ENCODE peak calls at places on chromosomes 16 and 17, in four cellular contexts. D, X, J and U are unnamed samples.

GRCh38 chr17:82407255-82407654 is 10.9 kb upstream of the HEXD start:
- DNase-seq in J (no peak), X (no peak), D (no peak), U (no peak)

GRCh38 chr16:11386791-11387546 is 41.7 kb downstream of the RMI2 start:
- DNase-seq in J (no peak), X (peak; percentile 74), D (no peak), U (peak; percentile 74)

GRCh38 chr16:46555981-46556380 is 65.2 kb downstream of the SHCBP1 start:
- DNase-seq in J (no peak), X (peak; percentile 12), D (no peak), U (no peak)

GRCh38 chr17:29140631-29141483 is 39.3 kb downstream of the MYO18A start:
- DNase-seq in D (no peak), J (no peak), X (no peak), U (no peak)

GRCh38 chr16:2973081-2973480 is 3.9 kb downstream of the PAQR4 start:
- DNase-seq in X (no peak), D (no peak), J (no peak), U (no peak)

GRCh38 chr16:74322301-74322710 is 25.7 kb downstream of the PSMD7 start:
- DNase-seq in D (no peak), X (no peak), J (no peak), U (no peak)

GRCh38 chr17:12114686-12115418 is 94.2 kb downstream of the MAP2K4 start:
- DNase-seq in X (no peak), D (no peak), J (no peak), U (no peak)

GRCh38 chr17:6498356-6498755 is 54.1 kb downstream of the PIMREG start:
- DNase-seq in D (no peak), J (no peak), X (no peak), U (no peak)

GRCh38 chr17:68646626-68647526 is 45.7 kb upstream of the FAM20A start:
- DNase-seq in J (no peak), D (peak; percentile 57), X (no peak), U (no peak)

GRCh38 chr17:67312265-67312664 is 54.1 kb downstream of the PSMD12 start:
- DNase-seq in J (no peak), X (no peak), D (no peak), U (no peak)

GRCh38 chr17:78884148-78884870 is 18.7 kb downstream of the CEP295NL start:
- DNase-seq in X (no peak), D (no peak), J (no peak), U (no peak)

GRCh38 chr17:4948997-4949320 is 629 bp upstream of the PFN1 start:
- DNase-seq in D (no peak), J (no peak), X (peak; percentile 95), U (peak; percentile 82)

GRCh38 chr16:88453621-88454314 is 688 bp downstream of the ZFPM1 start:
- DNase-seq in X (no peak), D (peak; percentile 7), J (no peak), U (no peak)

GRCh38 chr16:30700971-30701370 is 2.0 kb downstream of the SRCAP start:
- DNase-seq in D (no peak), J (no peak), X (no peak), U (no peak)

GRCh38 chr16:1981972-1982574 is 804 bp upstream of the NOXO1 start:
- DNase-seq in D (peak; percentile 54), J (no peak), X (no peak), U (peak; percentile 41)

GRCh38 chr16:86834451-86835035 is 256.2 kb downstream of the FOXL1 start:
- DNase-seq in D (no peak), X (no peak), J (no peak), U (no peak)

GRCh38 chr17:82370471-82371332 is 863 bp upstream of the UTS2R start:
- DNase-seq in X (no peak), D (no peak), J (no peak), U (no peak)

GRCh38 chr16:86272744-86273143 is 237.6 kb upstream of the FOXF1 start:
- DNase-seq in D (no peak), X (no peak), J (no peak), U (no peak)

GRCh38 chr16:89435051-89435450 is 55.3 kb downstream of the ANKRD11 start:
- DNase-seq in D (no peak), J (no peak), X (no peak), U (no peak)

GRCh38 chr17:78252701-78253635 is 21.5 kb downstream of the TMEM235 start:
- DNase-seq in J (no peak), D (no peak), X (no peak), U (no peak)

GRCh38 chr17:354651-355556 is 2.3 kb upstream of the RPH3AL start:
- DNase-seq in J (no peak), X (no peak), D (no peak), U (no peak)